ENCODE peak calls at places on chromosomes 7 and 10, in ten cellular contexts. N is right lobe of liver; B is Peyer's patch; R is kidney; U is brain microvascular endothelial cell; J is AG09309; K is heart left ventricle; S is CD8-positive, alpha-beta T cell; Q is left ventricle myocardium inferior; Z is fibroblast of mammary gland. H is an unnamed sample.

GRCh38 chr10:71747039-71747807 is 26.1 kb downstream of the VSIR start:
- DNase-seq in N (no peak), B (no peak), R (peak), U (no peak), J (no peak), K (no peak), S (no peak), Q (no peak), Z (no peak), H (no peak)

GRCh38 chr10:123614888-123615287 is 51.3 kb upstream of the GPR26 start:
- DNase-seq in N (peak), B (no peak), R (peak), U (peak), J (no peak), K (peak), S (peak), Q (peak), Z (peak), H (peak)

GRCh38 chr7:55054252-55054651 is 35.4 kb downstream of the EGFR start:
- DNase-seq in N (no peak), B (no peak), R (no peak), U (no peak), J (no peak), K (no peak), S (no peak), Q (no peak), Z (no peak), H (no peak)

GRCh38 chr10:36802523-36803153 is 322.8 kb upstream of the ANKRD30A start:
- DNase-seq in N (no peak), B (no peak), R (no peak), U (no peak), J (no peak), K (peak), S (no peak), Q (peak), Z (peak), H (no peak)

GRCh38 chr7:21076054-21076453 is 289.4 kb upstream of the SP8 start:
- DNase-seq in N (no peak), B (no peak), R (no peak), U (no peak), J (no peak), K (no peak), S (no peak), Q (no peak), Z (no peak), H (no peak)

GRCh38 chr10:71241899-71242620 is 29.7 kb downstream of the UNC5B start:
- DNase-seq in N (no peak), B (no peak), R (no peak), U (no peak), J (no peak), K (peak), S (no peak), Q (peak), Z (no peak), H (no peak)

GRCh38 chr7:112869111-112869774 is 79.0 kb upstream of the TMEM168 start:
- DNase-seq in N (no peak), B (peak), R (no peak), U (peak), J (no peak), K (peak), S (no peak), Q (no peak), Z (peak), H (no peak)

GRCh38 chr10:42475168-42476098 is 162.9 kb downstream of the ZNF33B start:
- DNase-seq in N (no peak), B (no peak), R (peak), U (peak), J (peak), K (no peak), S (no peak), Q (no peak), Z (peak), H (no peak)

GRCh38 chr7:37510043-37510634 is 61.5 kb upstream of the ELMO1 start:
- DNase-seq in N (no peak), B (no peak), R (no peak), U (no peak), J (no peak), K (no peak), S (no peak), Q (no peak), Z (peak), H (no peak)

GRCh38 chr10:32377458-32378370 is 30.8 kb upstream of the EPC1 start:
- DNase-seq in N (no peak), B (peak), R (no peak), U (peak), J (no peak), K (peak), S (peak), Q (no peak), Z (peak), H (no peak)

GRCh38 chr7:68730871-68731403 is 867.3 kb upstream of the AUTS2 start:
- DNase-seq in N (peak), B (no peak), R (no peak), U (no peak), J (no peak), K (no peak), S (no peak), Q (no peak), Z (no peak), H (no peak)

GRCh38 chr7:99013266-99014112 is 130.4 kb downstream of the SMURF1 start:
- DNase-seq in N (no peak), B (no peak), R (peak), U (no peak), J (no peak), K (no peak), S (no peak), Q (no peak), Z (no peak), H (no peak)

GRCh38 chr7:138064856-138065357 is 11.4 kb upstream of the AKR1D1 start:
- DNase-seq in N (no peak), B (no peak), R (no peak), U (peak), J (peak), K (no peak), S (no peak), Q (no peak), Z (peak), H (no peak)

GRCh38 chr10:16392661-16393060 is 44.1 kb upstream of the PTER start:
- DNase-seq in N (no peak), B (no peak), R (no peak), U (no peak), J (no peak), K (no peak), S (no peak), Q (no peak), Z (no peak), H (no peak)

GRCh38 chr10:16384064-16384463 is 52.7 kb upstream of the PTER start:
- DNase-seq in N (no peak), B (no peak), R (no peak), U (no peak), J (no peak), K (no peak), S (no peak), Q (no peak), Z (no peak), H (no peak)

GRCh38 chr10:16381083-16381482 is 55.7 kb upstream of the PTER start:
- DNase-seq in N (no peak), B (no peak), R (no peak), U (no peak), J (no peak), K (no peak), S (no peak), Q (no peak), Z (peak), H (no peak)

GRCh38 chr10:16386855-16387254 is 50.0 kb upstream of the PTER start:
- DNase-seq in N (no peak), B (no peak), R (no peak), U (no peak), J (no peak), K (no peak), S (no peak), Q (no peak), Z (no peak), H (no peak)
- TF ChIP-seq CTCF in N (no peak), B (no peak), R (no peak), U (no peak), J (no peak), K (no peak), S (no peak), Q (no peak), Z (no peak), H (no peak)

DNA sequence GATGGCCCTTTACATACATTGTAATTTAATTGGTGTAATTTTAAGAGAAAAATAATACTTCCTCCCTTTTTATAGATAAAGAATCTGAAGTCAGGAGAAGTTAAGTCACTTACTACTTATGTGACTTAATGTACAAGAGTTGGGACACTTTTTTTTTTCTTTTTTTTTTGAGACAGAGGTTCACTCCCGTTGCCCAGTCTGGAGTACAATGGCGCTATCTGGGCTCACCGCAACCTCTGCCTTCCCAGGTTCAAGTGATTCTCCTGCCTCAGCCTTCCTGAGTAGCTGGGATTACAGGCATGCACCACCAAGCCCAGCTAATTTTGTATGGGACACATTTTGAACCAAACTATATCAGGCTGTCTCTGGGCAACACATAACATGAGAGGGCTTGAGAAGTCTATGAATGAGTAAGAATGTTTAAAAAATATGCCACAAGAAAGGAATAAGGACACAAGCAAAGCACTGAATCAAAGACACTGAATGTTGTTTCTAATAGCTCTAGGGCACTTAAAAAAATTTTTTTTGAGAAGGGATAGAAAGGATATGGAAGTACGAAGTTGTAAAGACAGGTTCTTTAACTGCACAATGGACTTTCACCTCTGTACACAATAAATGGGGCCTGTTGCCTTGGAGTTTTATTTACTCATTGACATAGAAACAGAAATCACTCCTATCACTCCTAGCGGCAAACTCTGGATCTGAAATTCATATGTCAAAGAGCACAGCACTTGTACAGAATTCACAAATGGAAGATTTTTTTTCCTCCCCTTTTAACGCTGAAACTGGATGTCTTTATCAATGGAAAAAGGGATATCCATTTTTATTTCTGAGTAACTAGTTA is 18.5 kb downstream of the NT5C3A start:
- DNase-seq in N (no peak), B (no peak), R (no peak), U (no peak), J (no peak), K (no peak), S (no peak), Q (no peak), Z (peak), H (no peak)
- TF ChIP-seq CTCF in N (peak), B (peak), R (peak), U (no peak), J (no peak), K (peak), S (no peak), Q (peak), Z (peak), H (no peak)

GRCh38 chr10:46787321-46787615 is 124.0 kb upstream of the PTPN20 start:
- DNase-seq in N (no peak), B (no peak), R (peak), U (peak), J (no peak), K (no peak), S (no peak), Q (no peak), Z (peak), H (no peak)
- TF ChIP-seq CTCF in N (no peak), B (peak), R (no peak), U (peak), J (peak), K (peak), S (no peak), Q (peak), Z (peak), H (peak)

GRCh38 chr7:114426380-114426779 is 11.8 kb downstream of the FOXP2 start:
- DNase-seq in N (no peak), B (no peak), R (no peak), U (no peak), J (no peak), K (no peak), S (no peak), Q (no peak), Z (no peak), H (no peak)

GRCh38 chr7:114422478-114423217 is 8.0 kb downstream of the FOXP2 start:
- DNase-seq in N (no peak), B (no peak), R (no peak), U (no peak), J (no peak), K (no peak), S (no peak), Q (no peak), Z (no peak), H (no peak)

GRCh38 chr7:114428211-114428610 is 13.6 kb downstream of the FOXP2 start:
- DNase-seq in N (no peak), B (no peak), R (no peak), U (no peak), J (no peak), K (no peak), S (no peak), Q (no peak), Z (no peak), H (no peak)

GRCh38 chr7:114423218-114423496 is 8.5 kb downstream of the FOXP2 start:
- DNase-seq in N (no peak), B (no peak), R (no peak), U (no peak), J (no peak), K (no peak), S (no peak), Q (no peak), Z (no peak), H (no peak)

DNA sequence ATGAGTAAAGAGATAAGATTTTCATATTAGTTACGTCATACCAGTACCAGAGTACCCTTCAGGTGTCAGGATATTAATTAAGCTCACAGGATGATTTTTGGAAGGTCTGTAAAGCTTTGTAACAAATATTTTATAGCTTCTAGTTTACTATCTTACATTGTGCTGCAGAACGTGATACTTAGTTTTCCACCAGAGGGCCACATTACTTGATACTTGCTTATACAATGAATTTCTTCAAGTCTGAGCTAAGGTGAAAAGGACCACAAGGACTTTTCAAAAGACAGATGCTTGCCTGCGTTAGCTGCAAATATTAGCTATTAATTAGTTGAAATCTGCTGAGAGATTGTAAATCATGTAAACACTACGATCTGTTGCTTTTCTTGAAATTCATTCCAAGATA is 12.2 kb downstream of the FOXP2 start:
- DNase-seq in N (no peak), B (no peak), R (no peak), U (peak), J (no peak), K (no peak), S (no peak), Q (no peak), Z (peak), H (no peak)
- TF ChIP-seq CTCF in N (peak), B (peak), R (no peak), U (peak), J (peak), K (peak), S (no peak), Q (peak), Z (peak), H (peak)

DNA sequence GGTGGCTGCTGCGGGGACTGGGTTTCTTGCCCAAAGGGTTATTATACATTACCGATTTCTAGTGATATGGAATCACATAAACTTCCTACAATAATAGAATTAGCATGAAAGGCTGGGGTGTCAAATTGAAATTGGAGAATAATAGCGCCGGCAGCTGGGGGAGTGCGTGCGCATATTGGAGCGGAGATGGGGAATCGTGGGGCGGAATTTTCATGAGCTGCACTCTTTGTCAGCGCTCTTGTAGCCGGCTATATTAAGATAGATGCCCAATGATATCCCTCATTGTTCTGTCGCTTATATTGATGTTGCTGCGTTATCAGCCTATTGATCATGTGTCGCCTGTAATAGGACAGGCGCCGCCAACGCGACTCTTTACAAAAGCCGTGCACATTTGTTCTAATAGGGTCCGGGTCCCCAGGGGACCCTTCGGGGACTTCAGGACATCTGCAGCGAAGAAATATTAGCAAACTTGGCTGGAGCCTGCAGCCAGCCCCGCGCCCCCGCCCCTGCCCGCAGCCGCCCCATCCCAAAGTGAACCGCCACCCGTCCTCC is 5.1 kb downstream of the UNCX start:
- DNase-seq in N (no peak), B (no peak), R (no peak), U (no peak), J (no peak), K (no peak), S (no peak), Q (no peak), Z (no peak), H (no peak)
- TF ChIP-seq CTCF in N (no peak), B (no peak), R (no peak), U (no peak), J (no peak), K (no peak), S (no peak), Q (no peak), Z (no peak), H (no peak)

GRCh38 chr7:151379534-151380198 is 30.2 kb downstream of the WDR86 start:
- DNase-seq in N (no peak), B (no peak), R (peak), U (no peak), J (no peak), K (no peak), S (no peak), Q (no peak), Z (no peak), H (no peak)
- TF ChIP-seq CTCF in N (no peak), B (no peak), R (no peak), U (no peak), J (no peak), K (no peak), S (no peak), Q (no peak), Z (no peak), H (no peak)

GRCh38 chr7:1219516-1219915 is 13.2 kb upstream of the UNCX start:
- DNase-seq in N (no peak), B (no peak), R (no peak), U (no peak), J (no peak), K (no peak), S (no peak), Q (no peak), Z (no peak), H (no peak)
- TF ChIP-seq CTCF in N (no peak), B (no peak), R (no peak), U (no peak), J (no peak), K (no peak), S (no peak), Q (no peak), Z (no peak), H (no peak)